ENCODE peak calls at places on chromosomes 2 and 18, in seven cellular contexts. J is PC-9; H is stimulated activated CD4-positive, alpha-beta T cell treated with anti-CD3 and anti-CD28 coated beads, Interleukin-12 subunit alpha, Interleukin-12 subunit beta, amount 100 ng/mL, for 24 hours; N is NCI-H2029; G is prostate gland; D is activated T-helper 1 cell treated with anti-CD3 and anti-CD28 coated beads, Interleukin-2, amount 50 U/mL, for 16 hours; F is HuH-7.5. M is an unnamed sample.

GRCh38 chr2:207334631-207335371 is 169.1 kb upstream of the KLF7 start:
- DNase-seq in J (peak; percentile 82), H (no peak), N (peak; percentile 51), G (peak; percentile 24), D (no peak), F (no peak), M (no peak)

GRCh38 chr2:45814951-45815621 is 163.6 kb downstream of the PRKCE start:
- DNase-seq in J (peak; percentile 52), H (no peak), N (no peak), G (no peak), D (no peak), F (no peak), M (no peak)

GRCh38 chr18:22912835-22913234 is 20.3 kb upstream of the RBBP8 start:
- DNase-seq in J (peak; percentile 86), H (no peak), N (no peak), G (no peak), D (no peak), F (no peak), M (no peak)

GRCh38 chr2:195406886-195407603 is 250.0 kb upstream of the SLC39A10 start:
- DNase-seq in J (no peak), H (no peak), N (no peak), G (no peak), D (no peak), F (no peak), M (no peak)

GRCh38 chr2:151380617-151381235 is 23.3 kb downstream of the TNFAIP6 start:
- DNase-seq in J (no peak), H (no peak), N (no peak), G (no peak), D (no peak), F (no peak), M (no peak)

GRCh38 chr2:74893332-74893731 is 59.4 kb downstream of the HK2 start:
- DNase-seq in J (peak; percentile 62), H (no peak), N (no peak), G (no peak), D (no peak), F (no peak), M (no peak)

GRCh38 chr18:55236150-55236931 is 277.1 kb upstream of the CCDC68 start:
- DNase-seq in J (no peak), H (no peak), N (no peak), G (no peak), D (no peak), F (no peak), M (no peak)

GRCh38 chr2:223725986-223726970 is 111.1 kb downstream of the AP1S3 start:
- DNase-seq in J (no peak), H (no peak), N (no peak), G (no peak), D (no peak), F (no peak), M (peak; percentile 72)

GRCh38 chr18:23683155-23683554 is 6.1 kb upstream of the LAMA3 start:
- DNase-seq in J (no peak), H (no peak), N (no peak), G (no peak), D (no peak), F (no peak), M (no peak)